ENCODE peak calls at places on chromosomes 16 and 17, in eight cellular contexts. E, O, Q, Z, P, N, S and J are unnamed samples.

GRCh38 chr17:39702901-39703893 is 3.3 kb downstream of the ERBB2 start:
- DNase-seq in P (peak), E (no peak), Z (no peak), N (no peak), O (no peak), S (no peak), Q (no peak), J (no peak)

GRCh38 chr17:75371339-75371738 is 34.1 kb downstream of the GRB2 start:
- DNase-seq in N (no peak), P (no peak), S (no peak), Q (no peak), O (no peak), Z (no peak), E (no peak), J (no peak)

GRCh38 chr16:84828322-84828721 is 8.5 kb downstream of the CRISPLD2 start:
- DNase-seq in Z (no peak), E (no peak), Q (no peak), N (no peak), O (no peak), S (no peak), P (no peak), J (no peak)

GRCh38 chr17:37400505-37400904 is 6.1 kb downstream of the ACACA start:
- DNase-seq in S (no peak), Q (no peak), N (no peak), E (no peak), O (no peak), P (no peak), Z (no peak), J (no peak)

GRCh38 chr17:731943-732787 is at the start of gene TLCD3A:
- DNase-seq in Z (no peak), P (peak), Q (peak), O (peak), N (peak), E (peak), S (no peak), J (peak)

GRCh38 chr17:18035704-18036103 is 3.3 kb downstream of the ATPAF2 start:
- DNase-seq in E (no peak), P (no peak), O (no peak), N (no peak), S (no peak), Z (no peak), Q (no peak), J (no peak)

GRCh38 chr17:78409191-78409621 is 30.8 kb downstream of the PGS1 start:
- DNase-seq in E (no peak), N (no peak), Q (no peak), Z (no peak), O (peak), S (no peak), P (no peak), J (peak)

GRCh38 chr16:14608604-14609003 is 21.5 kb downstream of the PARN start:
- DNase-seq in Z (no peak), E (no peak), O (no peak), N (no peak), P (no peak), Q (no peak), S (no peak), J (no peak)

GRCh38 chr16:83336630-83337029 is 471.1 kb upstream of the HSBP1 start:
- DNase-seq in O (no peak), Q (no peak), N (no peak), Z (no peak), S (no peak), P (no peak), E (no peak), J (no peak)